ENCODE peak calls at places on chromosomes 7 and 10, in seven cellular contexts. One of them, this sample, is unnamed.

GRCh38 chr10:20503186-20503585 is 393.9 kb downstream of the NEBL start:
- DNase-seq in thyroid gland: no peak
- DNase-seq in NB4: no peak
- DNase-seq in GM20000: no peak
- DNase-seq in GM13977: no peak
- DNase-seq in fibroblast of the aortic adventitia: no peak
- DNase-seq in chondrocyte: no peak
- DNase-seq in this sample: no peak

GRCh38 chr10:78424721-78425120 is 391.1 kb downstream of the RPS24 start:
- DNase-seq in thyroid gland: no peak
- DNase-seq in chondrocyte: no peak
- DNase-seq in GM20000: no peak
- DNase-seq in NB4: peak; percentile 45
- DNase-seq in fibroblast of the aortic adventitia: no peak
- DNase-seq in GM13977: no peak
- DNase-seq in this sample: no peak

GRCh38 chr7:20146461-20146860 is 70.7 kb downstream of the MACC1 start:
- DNase-seq in NB4: no peak
- DNase-seq in GM20000: no peak
- DNase-seq in chondrocyte: no peak
- DNase-seq in GM13977: no peak
- DNase-seq in fibroblast of the aortic adventitia: peak; percentile 68
- DNase-seq in thyroid gland: no peak
- DNase-seq in this sample: no peak

GRCh38 chr7:42315631-42316030 is 78.6 kb upstream of the GLI3 start:
- DNase-seq in NB4: no peak
- DNase-seq in thyroid gland: no peak
- DNase-seq in GM20000: no peak
- DNase-seq in fibroblast of the aortic adventitia: no peak
- DNase-seq in GM13977: no peak
- DNase-seq in chondrocyte: no peak
- DNase-seq in this sample: no peak

GRCh38 chr7:32905175-32905662 is 13.7 kb upstream of the KBTBD2 start:
- DNase-seq in GM13977: no peak
- DNase-seq in NB4: peak; percentile 70
- DNase-seq in GM20000: no peak
- DNase-seq in fibroblast of the aortic adventitia: peak; percentile 82
- DNase-seq in thyroid gland: peak; percentile 51
- DNase-seq in chondrocyte: no peak
- DNase-seq in this sample: peak; percentile 29

GRCh38 chr7:99928994-99929729 is at the start of gene GJC3:
- DNase-seq in thyroid gland: peak; percentile 31
- DNase-seq in GM13977: peak; percentile 48
- DNase-seq in fibroblast of the aortic adventitia: peak; percentile 47
- DNase-seq in NB4: peak; percentile 78
- DNase-seq in GM20000: peak; percentile 53
- DNase-seq in chondrocyte: no peak
- DNase-seq in this sample: peak; percentile 67

GRCh38 chr10:62454696-62455451 is 80.7 kb downstream of the ZNF365 start:
- DNase-seq in fibroblast of the aortic adventitia: peak; percentile 83
- DNase-seq in GM20000: no peak
- DNase-seq in NB4: peak; percentile 43
- DNase-seq in thyroid gland: peak; percentile 8
- DNase-seq in GM13977: no peak
- DNase-seq in chondrocyte: no peak
- DNase-seq in this sample: no peak

GRCh38 chr10:75101416-75102251 is 9.8 kb upstream of the SAMD8 start:
- DNase-seq in GM20000: no peak
- DNase-seq in NB4: no peak
- DNase-seq in fibroblast of the aortic adventitia: no peak
- DNase-seq in thyroid gland: no peak
- DNase-seq in GM13977: no peak
- DNase-seq in chondrocyte: no peak
- DNase-seq in this sample: no peak

GRCh38 chr7:25091129-25091528 is 33.9 kb downstream of the CYCS start:
- DNase-seq in fibroblast of the aortic adventitia: no peak
- DNase-seq in GM20000: no peak
- DNase-seq in thyroid gland: no peak
- DNase-seq in GM13977: no peak
- DNase-seq in chondrocyte: no peak
- DNase-seq in NB4: no peak
- DNase-seq in this sample: no peak

GRCh38 chr7:65979583-65980477 is 2.2 kb downstream of the GUSB start:
- DNase-seq in chondrocyte: no peak
- DNase-seq in GM20000: no peak
- DNase-seq in thyroid gland: no peak
- DNase-seq in NB4: no peak
- DNase-seq in fibroblast of the aortic adventitia: no peak
- DNase-seq in GM13977: peak; percentile 8
- DNase-seq in this sample: no peak

GRCh38 chr7:17681965-17682364 is 258.3 kb downstream of the SNX13 start:
- DNase-seq in NB4: no peak
- DNase-seq in GM20000: no peak
- DNase-seq in chondrocyte: no peak
- DNase-seq in thyroid gland: no peak
- DNase-seq in fibroblast of the aortic adventitia: peak; percentile 73
- DNase-seq in GM13977: no peak
- DNase-seq in this sample: no peak

GRCh38 chr10:20146004-20146403 is 329.8 kb downstream of the PLXDC2 start:
- DNase-seq in fibroblast of the aortic adventitia: no peak
- DNase-seq in chondrocyte: no peak
- DNase-seq in GM20000: no peak
- DNase-seq in thyroid gland: no peak
- DNase-seq in GM13977: no peak
- DNase-seq in NB4: no peak
- DNase-seq in this sample: no peak

GRCh38 chr10:75202321-75203096 is 8.1 kb upstream of the VDAC2 start:
- DNase-seq in fibroblast of the aortic adventitia: peak; percentile 77
- DNase-seq in GM20000: no peak
- DNase-seq in chondrocyte: no peak
- DNase-seq in thyroid gland: peak; percentile 37
- DNase-seq in GM13977: no peak
- DNase-seq in NB4: no peak
- DNase-seq in this sample: no peak

GRCh38 chr10:14844948-14845347 is 6.8 kb downstream of the HSPA14 start:
- DNase-seq in GM20000: no peak
- DNase-seq in NB4: no peak
- DNase-seq in thyroid gland: no peak
- DNase-seq in GM13977: no peak
- DNase-seq in fibroblast of the aortic adventitia: no peak
- DNase-seq in chondrocyte: no peak
- DNase-seq in this sample: no peak

GRCh38 chr7:79403451-79403850 is 50.0 kb downstream of the MAGI2 start:
- DNase-seq in NB4: no peak
- DNase-seq in thyroid gland: no peak
- DNase-seq in chondrocyte: no peak
- DNase-seq in GM13977: no peak
- DNase-seq in GM20000: no peak
- DNase-seq in fibroblast of the aortic adventitia: peak; percentile 66
- DNase-seq in this sample: no peak

GRCh38 chr7:13878154-13878553 is 111.3 kb downstream of the ETV1 start:
- DNase-seq in GM20000: no peak
- DNase-seq in GM13977: no peak
- DNase-seq in NB4: no peak
- DNase-seq in fibroblast of the aortic adventitia: no peak
- DNase-seq in chondrocyte: no peak
- DNase-seq in thyroid gland: no peak
- DNase-seq in this sample: no peak

GRCh38 chr10:34475222-34475621 is 339.9 kb downstream of the PARD3 start:
- DNase-seq in fibroblast of the aortic adventitia: peak; percentile 26
- DNase-seq in chondrocyte: no peak
- DNase-seq in GM20000: no peak
- DNase-seq in GM13977: no peak
- DNase-seq in NB4: no peak
- DNase-seq in thyroid gland: no peak
- DNase-seq in this sample: no peak

GRCh38 chr10:104353325-104354048 is at the start of gene CFAP58:
- DNase-seq in NB4: peak; percentile 88
- DNase-seq in thyroid gland: peak; percentile 94
- DNase-seq in GM20000: peak; percentile 80
- DNase-seq in GM13977: peak; percentile 76
- DNase-seq in chondrocyte: no peak
- DNase-seq in fibroblast of the aortic adventitia: peak; percentile 81
- DNase-seq in this sample: peak; percentile 95

GRCh38 chr7:106817098-106817497 is 48.0 kb upstream of the PIK3CG start:
- DNase-seq in chondrocyte: no peak
- DNase-seq in GM20000: no peak
- DNase-seq in thyroid gland: no peak
- DNase-seq in GM13977: no peak
- DNase-seq in NB4: no peak
- DNase-seq in fibroblast of the aortic adventitia: no peak
- DNase-seq in this sample: no peak

GRCh38 chr10:83922246-83922860 is 217.0 kb upstream of the GHITM start:
- DNase-seq in fibroblast of the aortic adventitia: no peak
- DNase-seq in GM13977: no peak
- DNase-seq in thyroid gland: no peak
- DNase-seq in NB4: no peak
- DNase-seq in GM20000: no peak
- DNase-seq in chondrocyte: no peak
- DNase-seq in this sample: no peak

GRCh38 chr10:83919187-83919586 is 220.1 kb upstream of the GHITM start:
- DNase-seq in chondrocyte: no peak
- DNase-seq in thyroid gland: no peak
- DNase-seq in fibroblast of the aortic adventitia: no peak
- DNase-seq in GM20000: no peak
- DNase-seq in GM13977: no peak
- DNase-seq in NB4: no peak
- DNase-seq in this sample: no peak

DNA sequence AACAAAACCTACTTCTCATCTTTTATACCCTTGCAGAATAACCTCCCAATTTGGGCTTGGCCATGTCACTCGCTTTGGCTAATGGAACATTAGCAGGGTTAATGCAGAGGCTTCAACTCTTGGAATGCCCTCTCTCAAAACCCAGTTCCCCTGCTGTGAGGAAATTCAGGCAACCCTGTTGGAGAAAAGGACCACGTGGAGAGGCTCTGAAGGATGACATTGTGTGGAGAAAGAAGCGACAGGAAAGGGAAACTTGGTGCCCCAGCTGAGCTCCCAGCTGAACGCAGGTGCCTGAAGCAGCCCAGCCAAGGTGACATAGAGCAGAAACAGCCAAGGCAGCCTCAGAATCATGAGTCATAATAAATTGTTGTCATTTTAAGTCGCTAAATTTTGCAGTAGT is 214.2 kb upstream of the GHITM start:
- DNase-seq in chondrocyte: no peak
- DNase-seq in GM13977: no peak
- DNase-seq in GM20000: no peak
- DNase-seq in NB4: no peak
- DNase-seq in fibroblast of the aortic adventitia: no peak
- DNase-seq in thyroid gland: no peak
- DNase-seq in this sample: no peak
- TF ChIP-seq CTCF in chondrocyte: no peak
- TF ChIP-seq CTCF in GM13977: no peak
- TF ChIP-seq CTCF in GM20000: no peak
- TF ChIP-seq CTCF in NB4: no peak
- TF ChIP-seq CTCF in fibroblast of the aortic adventitia: no peak
- TF ChIP-seq CTCF in thyroid gland: no peak
- TF ChIP-seq CTCF in this sample: no peak

GRCh38 chr10:127427926-127428325 is 121.2 kb upstream of the NPS start:
- DNase-seq in GM20000: no peak
- DNase-seq in fibroblast of the aortic adventitia: no peak
- DNase-seq in chondrocyte: no peak
- DNase-seq in NB4: no peak
- DNase-seq in thyroid gland: no peak
- DNase-seq in GM13977: no peak
- DNase-seq in this sample: no peak

GRCh38 chr10:127424594-127425264 is 124.4 kb upstream of the NPS start:
- DNase-seq in NB4: no peak
- DNase-seq in GM20000: no peak
- DNase-seq in thyroid gland: no peak
- DNase-seq in GM13977: no peak
- DNase-seq in fibroblast of the aortic adventitia: peak; percentile 64
- DNase-seq in chondrocyte: no peak
- DNase-seq in this sample: no peak

GRCh38 chr10:127428385-127428980 is 120.6 kb upstream of the NPS start:
- DNase-seq in fibroblast of the aortic adventitia: no peak
- DNase-seq in NB4: no peak
- DNase-seq in GM20000: no peak
- DNase-seq in thyroid gland: no peak
- DNase-seq in GM13977: no peak
- DNase-seq in chondrocyte: no peak
- DNase-seq in this sample: no peak

GRCh38 chr10:127429601-127430312 is 119.4 kb upstream of the NPS start:
- DNase-seq in GM20000: no peak
- DNase-seq in NB4: no peak
- DNase-seq in thyroid gland: no peak
- DNase-seq in fibroblast of the aortic adventitia: no peak
- DNase-seq in chondrocyte: no peak
- DNase-seq in GM13977: no peak
- DNase-seq in this sample: no peak

DNA sequence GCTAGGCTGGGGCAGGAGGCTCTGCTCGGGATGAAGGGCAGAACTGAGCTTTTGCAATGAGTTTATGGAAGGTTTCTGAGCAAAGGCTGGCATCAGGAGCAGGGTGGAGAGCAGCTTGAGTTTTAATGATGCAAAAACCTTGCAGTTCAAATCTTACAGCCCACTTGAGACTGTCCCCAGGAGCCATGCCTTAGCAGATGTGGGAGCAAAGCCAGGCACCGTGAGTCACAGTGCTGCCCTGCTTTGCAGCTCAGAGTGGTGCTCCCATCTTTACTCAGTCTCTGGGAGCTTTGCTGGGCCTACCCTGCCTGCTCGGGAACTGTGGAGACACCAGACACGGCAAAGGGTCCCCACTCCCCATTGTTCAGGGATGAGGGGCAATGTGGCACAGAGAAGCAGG is 122.4 kb upstream of the NPS start:
- DNase-seq in GM20000: no peak
- DNase-seq in GM13977: no peak
- DNase-seq in thyroid gland: no peak
- DNase-seq in chondrocyte: no peak
- DNase-seq in fibroblast of the aortic adventitia: peak; percentile 4
- DNase-seq in NB4: no peak
- DNase-seq in this sample: no peak
- TF ChIP-seq CTCF in GM20000: no peak
- TF ChIP-seq CTCF in GM13977: no peak
- TF ChIP-seq CTCF in thyroid gland: no peak
- TF ChIP-seq CTCF in chondrocyte: no peak
- TF ChIP-seq CTCF in fibroblast of the aortic adventitia: no peak
- TF ChIP-seq CTCF in NB4: no peak
- TF ChIP-seq CTCF in this sample: no peak

DNA sequence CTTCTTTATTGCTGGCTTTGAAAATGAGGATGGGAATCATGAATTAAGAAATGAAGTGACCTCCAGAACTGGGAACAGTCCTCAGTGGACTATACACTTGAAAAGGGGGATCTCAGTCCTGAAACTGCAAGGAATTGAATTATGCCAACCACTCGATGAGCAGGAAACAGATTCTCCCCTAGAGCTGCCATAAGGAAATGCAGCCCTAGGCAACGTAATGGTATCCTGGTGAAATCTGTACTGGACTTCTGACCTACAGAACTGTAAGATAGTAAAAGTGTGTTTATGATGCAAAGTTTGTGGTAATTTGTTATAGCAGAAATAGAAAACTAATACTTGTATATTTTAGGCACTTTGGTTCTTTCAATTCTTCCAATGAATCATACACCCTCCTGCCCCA is 236.4 kb upstream of the TAC1 start:
- DNase-seq in fibroblast of the aortic adventitia: no peak
- DNase-seq in GM13977: no peak
- DNase-seq in GM20000: no peak
- DNase-seq in thyroid gland: no peak
- DNase-seq in chondrocyte: no peak
- DNase-seq in NB4: no peak
- DNase-seq in this sample: no peak
- TF ChIP-seq CTCF in fibroblast of the aortic adventitia: no peak
- TF ChIP-seq CTCF in GM13977: no peak
- TF ChIP-seq CTCF in GM20000: no peak
- TF ChIP-seq CTCF in thyroid gland: no peak
- TF ChIP-seq CTCF in chondrocyte: no peak
- TF ChIP-seq CTCF in NB4: no peak
- TF ChIP-seq CTCF in this sample: no peak

GRCh38 chr7:6008668-6009611 is at the start of the genes AIMP2 and PMS2:
- DNase-seq in thyroid gland: peak; percentile 100
- DNase-seq in chondrocyte: peak; percentile 99
- DNase-seq in GM20000: peak; percentile 95
- DNase-seq in NB4: peak; percentile 100
- DNase-seq in GM13977: peak; percentile 94
- DNase-seq in fibroblast of the aortic adventitia: peak; percentile 99
- DNase-seq in this sample: peak; percentile 97
- TF ChIP-seq CTCF in thyroid gland: peak; percentile 7
- TF ChIP-seq CTCF in chondrocyte: peak; percentile 53
- TF ChIP-seq CTCF in GM20000: no peak
- TF ChIP-seq CTCF in NB4: no peak
- TF ChIP-seq CTCF in GM13977: peak; percentile 39
- TF ChIP-seq CTCF in fibroblast of the aortic adventitia: no peak
- TF ChIP-seq CTCF in this sample: no peak